ENCODE peak calls at places on chromosomes 3 and 15, in seven cellular contexts. O is ascending aorta, S is sigmoid colon, J is mammary epithelial cell, K is left ventricle myocardium inferior, E is ovary, R is IMR-90. Q is an unnamed sample. For H3K4me1, the result is how much of the 10 kb centered on the place peaks cover.

GRCh38 chr15:54014067-54014466 is 35.8 kb downstream of the UNC13C start:
- DNase-seq in J (no peak), E (no peak), S (no peak), O (no peak), R (no peak), K (no peak), Q (no peak)

GRCh38 chr3:150202696-150203095 is 205.4 kb upstream of the TSC22D2 start:
- DNase-seq in R (no peak), O (no peak), K (no peak), J (no peak), E (no peak), S (no peak), Q (no peak)

GRCh38 chr3:53804697-53805462 is 41.3 kb downstream of the CHDH start:
- DNase-seq in R (peak), K (no peak), O (peak), S (peak), E (no peak), J (peak), Q (no peak)

GRCh38 chr3:179266701-179267211 is 15.8 kb upstream of the KCNMB3 start:
- DNase-seq in O (no peak), R (no peak), J (no peak), K (peak), E (no peak), S (no peak), Q (no peak)

GRCh38 chr3:81195483-81195882 is 566.0 kb downstream of the GBE1 start:
- DNase-seq in J (no peak), R (no peak), S (no peak), O (no peak), E (no peak), K (no peak), Q (no peak)

GRCh38 chr15:72784233-72784876 is 797 bp upstream of the ADPGK start:
- DNase-seq in E (peak), S (no peak), R (peak), K (no peak), J (peak), O (no peak), Q (peak)

GRCh38 chr15:40873625-40874561 is at the start of gene RHOV:
- DNase-seq in K (peak), O (peak), J (peak), E (peak), R (peak), S (peak), Q (peak)

GRCh38 chr15:40939909-40940801 is 11.0 kb downstream of the DLL4 start:
- DNase-seq in J (no peak), E (no peak), S (no peak), R (no peak), K (peak), O (no peak), Q (no peak)

GRCh38 chr3:154954750-154955149 is 125.4 kb upstream of the MME start:
- DNase-seq in K (no peak), E (no peak), R (peak), O (no peak), J (peak), S (no peak), Q (peak)

DNA sequence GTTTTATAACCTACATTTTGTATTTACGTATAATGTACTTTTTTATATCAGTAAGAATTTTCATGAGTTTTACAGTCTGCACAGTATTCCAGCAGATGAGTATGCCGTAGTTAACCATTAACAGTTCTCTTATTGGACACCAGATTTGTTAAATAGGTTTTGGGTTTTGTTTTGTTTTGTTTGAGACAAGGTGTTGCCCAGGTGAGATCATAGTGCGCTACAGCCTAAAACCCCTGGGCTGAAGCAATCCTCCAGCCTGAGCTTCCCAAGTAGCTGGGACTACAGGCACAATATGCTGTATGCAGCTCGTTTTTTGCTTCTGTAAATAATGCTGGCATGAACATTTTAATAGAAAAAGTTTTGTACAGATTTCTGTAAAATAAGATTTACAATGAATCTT is 88.6 kb upstream of the CHD2 start:
- DNase-seq in R (no peak), K (no peak), O (peak), E (no peak), S (no peak), J (peak), Q (no peak)
- H3K4me1 ChIP-seq in R (under half), K (under half), O (under half), E (under half), S (under half), J (under half), Q (under half)

GRCh38 chr15:71387825-71388224 is 272.6 kb downstream of the THSD4 start:
- DNase-seq in S (no peak), O (no peak), E (no peak), J (no peak), K (no peak), R (no peak), Q (no peak)

GRCh38 chr15:71385026-71385425 is 269.8 kb downstream of the THSD4 start:
- DNase-seq in S (no peak), E (no peak), K (no peak), J (no peak), R (peak), O (no peak), Q (no peak)

GRCh38 chr15:71386005-71386404 is 270.7 kb downstream of the THSD4 start:
- DNase-seq in K (no peak), E (no peak), R (no peak), J (no peak), S (no peak), O (no peak), Q (no peak)

GRCh38 chr15:71385469-71385868 is 270.2 kb downstream of the THSD4 start:
- DNase-seq in J (no peak), O (no peak), E (no peak), S (no peak), R (no peak), K (no peak), Q (no peak)

GRCh38 chr15:71386448-71387236 is 271.4 kb downstream of the THSD4 start:
- DNase-seq in R (peak), S (no peak), O (no peak), E (no peak), K (no peak), J (no peak), Q (peak)
- TF ChIP-seq CTCF in R (peak), S (peak), O (peak), E (peak), K (peak), J (peak), Q (peak)

GRCh38 chr3:55247666-55248065 is 239.4 kb downstream of the WNT5A start:
- DNase-seq in J (peak), R (peak), S (no peak), O (no peak), E (no peak), K (no peak), Q (no peak)

DNA sequence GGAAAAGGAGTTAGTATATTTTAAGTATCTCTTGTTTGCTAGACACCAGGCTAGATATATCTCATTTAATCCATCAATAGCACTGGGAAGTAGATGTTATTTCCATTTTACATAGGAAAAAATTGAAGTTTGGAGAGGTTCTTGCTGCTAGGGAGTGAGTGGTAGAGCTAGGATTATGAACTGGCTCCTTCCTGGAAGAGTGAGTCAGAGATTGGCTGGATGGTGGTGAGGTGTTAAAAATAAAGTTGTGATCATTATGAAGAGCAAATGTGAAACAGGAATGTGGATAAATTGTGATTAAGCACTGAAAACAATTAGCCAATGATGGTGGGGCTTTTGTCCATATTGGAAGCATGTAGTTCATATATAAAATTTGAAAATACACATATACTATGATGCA is 234.2 kb downstream of the WNT5A start:
- DNase-seq in O (no peak), E (no peak), R (peak), K (no peak), S (no peak), J (no peak), Q (no peak)
- H3K27ac ChIP-seq in O (no peak), E (no peak), R (no peak), K (no peak), S (no peak), J (no peak), Q (no peak)

GRCh38 chr3:69776926-69777581 is 37.8 kb downstream of the MITF start:
- DNase-seq in J (no peak), E (no peak), S (no peak), R (no peak), O (no peak), K (no peak), Q (no peak)

GRCh38 chr3:69777582-69777967 is 38.3 kb downstream of the MITF start:
- DNase-seq in S (no peak), E (no peak), K (no peak), R (no peak), O (no peak), J (no peak), Q (no peak)

GRCh38 chr3:69775751-69776150 is 36.5 kb downstream of the MITF start:
- DNase-seq in S (no peak), R (no peak), J (no peak), O (no peak), E (no peak), K (no peak), Q (no peak)

GRCh38 chr3:69774029-69774428 is 34.8 kb downstream of the MITF start:
- DNase-seq in R (no peak), S (peak), J (no peak), K (peak), E (no peak), O (peak), Q (no peak)

DNA sequence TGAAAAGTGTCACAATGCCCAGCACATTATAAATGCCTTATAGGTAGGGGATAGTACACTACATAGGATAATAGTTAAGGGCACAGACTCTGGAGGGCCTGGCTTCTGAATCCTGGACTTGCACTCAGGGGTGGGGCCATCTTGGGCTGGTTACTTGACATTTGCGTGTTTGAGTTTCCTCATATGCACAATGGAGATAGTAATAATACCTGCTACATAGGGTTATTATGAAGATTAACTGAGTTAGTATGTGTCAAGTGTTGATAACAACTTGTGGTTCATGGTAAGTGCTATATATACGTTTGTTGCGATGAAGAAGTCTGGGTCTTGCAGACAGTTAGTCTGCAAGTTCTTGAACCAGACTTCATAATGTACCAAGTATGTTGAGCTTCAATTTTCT is 37.0 kb downstream of the MITF start:
- DNase-seq in J (no peak), E (no peak), R (no peak), K (no peak), S (no peak), O (no peak), Q (no peak)
- H3K4me1 ChIP-seq in J (under half), E (under half), R (under half), K (half or more), S (half or more), O (under half), Q (under half)

DNA sequence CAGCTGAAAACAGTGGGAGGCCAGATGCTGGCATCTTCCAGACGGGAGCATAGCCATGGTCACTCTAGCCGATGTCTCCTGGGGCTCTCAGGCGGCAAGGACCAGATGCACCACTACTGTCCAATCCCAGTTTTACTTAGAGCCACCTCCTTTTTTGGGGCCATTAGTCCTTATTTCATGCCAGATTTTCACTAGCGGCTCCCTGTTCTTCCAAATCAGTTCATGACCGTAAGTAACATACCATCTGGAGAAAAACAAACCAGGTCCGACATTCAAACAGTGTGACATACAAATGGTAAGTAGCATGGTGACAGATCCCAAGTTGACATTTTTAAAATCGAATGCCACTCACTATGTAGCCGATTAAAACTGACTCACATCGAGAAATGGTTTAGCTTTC is 4.1 kb upstream of the MAP6D1 start:
- DNase-seq in O (no peak), E (no peak), K (no peak), S (no peak), R (no peak), J (no peak), Q (no peak)
- TF ChIP-seq CTCF in O (no peak), E (no peak), K (no peak), S (no peak), R (no peak), J (no peak), Q (no peak)

DNA sequence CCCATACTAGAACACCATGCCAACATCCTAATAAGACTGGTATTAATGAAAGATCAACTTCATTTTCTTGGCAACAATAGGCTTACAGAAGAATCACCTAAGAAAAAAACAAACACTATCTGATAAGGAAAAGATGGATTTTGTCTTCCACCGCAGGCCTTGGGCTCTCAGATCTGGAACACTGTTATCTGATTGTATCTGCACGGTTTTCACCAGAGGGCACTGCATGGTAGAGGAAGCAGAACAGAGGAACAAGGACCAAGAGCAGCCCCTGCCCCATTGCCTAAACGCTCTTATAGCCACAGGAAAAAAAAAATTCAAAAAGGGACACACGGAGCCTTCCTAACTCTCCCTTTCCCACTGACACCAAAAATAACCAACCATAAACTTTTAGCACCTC is 23.4 kb downstream of the IL17RD start:
- DNase-seq in R (no peak), K (no peak), E (no peak), S (no peak), O (no peak), J (no peak), Q (no peak)
- H3K27ac ChIP-seq in R (no peak), K (peak), E (no peak), S (peak), O (no peak), J (no peak), Q (peak)

GRCh38 chr15:36591534-36592411 is 12.3 kb downstream of the CDIN1 start:
- DNase-seq in O (no peak), R (no peak), E (no peak), K (no peak), S (no peak), J (peak), Q (peak)

GRCh38 chr15:36595625-36596024 is 16.2 kb downstream of the CDIN1 start:
- DNase-seq in J (no peak), E (no peak), O (no peak), R (no peak), S (no peak), K (no peak), Q (no peak)

GRCh38 chr15:36589971-36590370 is 10.5 kb downstream of the CDIN1 start:
- DNase-seq in O (no peak), R (peak), E (no peak), S (no peak), K (no peak), J (no peak), Q (no peak)

GRCh38 chr15:36594556-36595090 is 15.2 kb downstream of the CDIN1 start:
- DNase-seq in E (no peak), K (no peak), S (no peak), O (no peak), R (no peak), J (no peak), Q (no peak)

DNA sequence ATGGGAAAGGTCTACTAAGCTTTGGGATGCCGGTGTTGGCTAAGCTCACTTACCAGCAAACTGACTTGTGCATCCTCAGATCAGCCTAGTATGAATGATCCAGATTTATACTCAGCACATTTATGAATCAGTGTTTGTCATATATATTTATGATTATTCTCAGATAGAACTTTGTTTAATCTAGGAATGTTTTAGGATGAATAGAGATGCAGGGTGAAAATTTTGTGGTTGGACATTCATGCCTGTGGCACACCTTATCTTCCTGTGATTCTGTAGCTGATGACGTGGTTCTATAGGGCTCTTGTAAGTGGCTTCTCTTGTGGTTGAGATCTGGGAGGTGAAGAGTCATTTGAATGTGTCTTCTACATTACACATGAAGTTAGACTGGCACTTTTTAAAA is 11.4 kb downstream of the CDIN1 start:
- DNase-seq in R (peak), E (no peak), J (peak), S (no peak), O (no peak), K (no peak), Q (no peak)
- H3K4me1 ChIP-seq in R (under half), E (under half), J (under half), S (under half), O (under half), K (under half), Q (half or more)

DNA sequence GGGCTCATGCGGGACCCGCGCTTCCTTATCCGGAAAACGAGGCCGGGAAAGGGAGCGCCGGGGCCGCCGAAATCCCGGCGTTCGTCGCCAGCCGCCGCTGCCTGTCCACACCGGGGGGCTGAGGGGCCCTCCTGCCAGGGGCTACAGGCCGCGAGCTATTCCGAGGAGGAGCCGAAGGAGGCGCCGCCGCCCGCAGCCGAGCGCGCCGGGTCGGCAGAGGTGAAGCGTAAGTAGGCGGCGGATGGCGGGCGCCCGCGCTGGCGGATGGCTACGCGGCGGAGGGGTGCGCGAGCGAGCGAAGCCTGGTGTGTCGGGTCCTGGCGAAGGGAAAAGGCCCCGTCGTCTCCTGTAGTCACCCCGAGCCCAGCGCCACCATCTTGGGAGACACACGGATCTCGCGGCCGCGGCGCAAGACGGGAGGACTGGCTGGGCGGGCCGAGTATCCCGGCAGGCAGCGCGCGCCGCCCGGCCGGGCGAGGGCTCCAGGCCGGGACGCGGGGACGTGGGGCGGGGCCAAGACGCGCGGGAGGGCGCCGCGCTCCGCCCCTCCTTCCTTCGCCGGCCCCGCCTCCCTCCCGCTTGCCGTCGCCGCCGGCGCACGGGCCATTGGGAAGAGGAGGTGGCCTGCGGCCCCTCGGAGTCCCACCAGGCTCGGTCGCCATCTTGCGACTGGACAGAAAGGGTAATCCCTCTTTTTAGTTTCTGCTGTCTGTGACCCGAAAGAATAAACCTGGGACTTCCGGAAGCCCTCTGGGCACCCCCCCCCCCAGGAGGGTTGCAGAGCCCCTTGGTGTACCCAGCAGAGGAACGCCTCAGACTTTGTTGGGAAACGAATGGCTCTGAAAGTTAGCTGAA is at the start of gene UBE3A:
- DNase-seq in K (peak), O (peak), J (peak), S (peak), E (peak), R (peak), Q (peak)
- TF ChIP-seq CTCF in K (peak), O (peak), J (no peak), S (no peak), E (peak), R (peak), Q (peak)

Q was measured in cardiac muscle cell.